ENCODE peak calls at places on chromosomes 12 and 14, in nine cellular contexts. One of them, this sample, is unnamed.

GRCh38 chr12:115570271-115570777 is 707.2 kb downstream of the MED13L start:
- DNase-seq in thoracic aorta: no peak
- DNase-seq in AG09309: peak; percentile 35
- DNase-seq in nephron progenitor cell: no peak
- DNase-seq in glutamatergic neuron: peak; percentile 38
- DNase-seq in astrocyte of the spinal cord: peak; percentile 52
- DNase-seq in CD8-positive, alpha-beta T cell: no peak
- DNase-seq in pancreas: no peak
- DNase-seq in endodermal cell: no peak
- DNase-seq in this sample: no peak

GRCh38 chr14:90426031-90426540 is 29.3 kb downstream of the CALM1 start:
- DNase-seq in glutamatergic neuron: no peak
- DNase-seq in nephron progenitor cell: no peak
- DNase-seq in AG09309: no peak
- DNase-seq in astrocyte of the spinal cord: no peak
- DNase-seq in endodermal cell: no peak
- DNase-seq in pancreas: no peak
- DNase-seq in CD8-positive, alpha-beta T cell: no peak
- DNase-seq in thoracic aorta: no peak
- DNase-seq in this sample: no peak

GRCh38 chr12:104697186-104697585 is 240.4 kb downstream of the CHST11 start:
- DNase-seq in endodermal cell: no peak
- DNase-seq in astrocyte of the spinal cord: no peak
- DNase-seq in glutamatergic neuron: no peak
- DNase-seq in CD8-positive, alpha-beta T cell: no peak
- DNase-seq in nephron progenitor cell: no peak
- DNase-seq in pancreas: no peak
- DNase-seq in AG09309: no peak
- DNase-seq in thoracic aorta: no peak
- DNase-seq in this sample: no peak

GRCh38 chr14:31950760-31951637 is 126.1 kb upstream of the ARHGAP5 start:
- DNase-seq in endodermal cell: peak; percentile 83
- DNase-seq in glutamatergic neuron: peak; percentile 62
- DNase-seq in AG09309: no peak
- DNase-seq in CD8-positive, alpha-beta T cell: no peak
- DNase-seq in astrocyte of the spinal cord: peak; percentile 61
- DNase-seq in thoracic aorta: no peak
- DNase-seq in pancreas: no peak
- DNase-seq in nephron progenitor cell: peak; percentile 67
- DNase-seq in this sample: peak; percentile 67

GRCh38 chr12:93419388-93420034 is 22.2 kb downstream of the UBE2N start:
- DNase-seq in endodermal cell: no peak
- DNase-seq in nephron progenitor cell: no peak
- DNase-seq in AG09309: peak; percentile 42
- DNase-seq in astrocyte of the spinal cord: peak; percentile 77
- DNase-seq in glutamatergic neuron: no peak
- DNase-seq in pancreas: no peak
- DNase-seq in CD8-positive, alpha-beta T cell: no peak
- DNase-seq in thoracic aorta: no peak
- DNase-seq in this sample: peak; percentile 49

GRCh38 chr12:5230151-5230550 is 186.5 kb downstream of the KCNA5 start:
- DNase-seq in nephron progenitor cell: no peak
- DNase-seq in pancreas: no peak
- DNase-seq in endodermal cell: no peak
- DNase-seq in glutamatergic neuron: no peak
- DNase-seq in astrocyte of the spinal cord: peak; percentile 63
- DNase-seq in AG09309: peak; percentile 52
- DNase-seq in CD8-positive, alpha-beta T cell: no peak
- DNase-seq in thoracic aorta: no peak
- DNase-seq in this sample: no peak

GRCh38 chr14:69043598-69044267 is 64.6 kb upstream of the ACTN1 start:
- DNase-seq in pancreas: peak; percentile 38
- DNase-seq in nephron progenitor cell: no peak
- DNase-seq in astrocyte of the spinal cord: peak; percentile 66
- DNase-seq in AG09309: no peak
- DNase-seq in thoracic aorta: no peak
- DNase-seq in endodermal cell: no peak
- DNase-seq in CD8-positive, alpha-beta T cell: no peak
- DNase-seq in glutamatergic neuron: no peak
- DNase-seq in this sample: peak; percentile 68

GRCh38 chr12:118315821-118316220 is 56.9 kb downstream of the TAOK3 start:
- DNase-seq in pancreas: no peak
- DNase-seq in AG09309: no peak
- DNase-seq in astrocyte of the spinal cord: no peak
- DNase-seq in thoracic aorta: no peak
- DNase-seq in endodermal cell: no peak
- DNase-seq in glutamatergic neuron: no peak
- DNase-seq in CD8-positive, alpha-beta T cell: no peak
- DNase-seq in nephron progenitor cell: no peak
- DNase-seq in this sample: no peak

GRCh38 chr14:93234798-93235197 is 27.7 kb downstream of the UBR7 start:
- DNase-seq in AG09309: peak; percentile 70
- DNase-seq in nephron progenitor cell: no peak
- DNase-seq in astrocyte of the spinal cord: peak; percentile 69
- DNase-seq in thoracic aorta: no peak
- DNase-seq in endodermal cell: no peak
- DNase-seq in pancreas: peak; percentile 23
- DNase-seq in CD8-positive, alpha-beta T cell: no peak
- DNase-seq in glutamatergic neuron: no peak
- DNase-seq in this sample: peak; percentile 66

GRCh38 chr12:62618948-62619347 is 152.3 kb downstream of the MON2 start:
- DNase-seq in CD8-positive, alpha-beta T cell: no peak
- DNase-seq in AG09309: no peak
- DNase-seq in endodermal cell: no peak
- DNase-seq in thoracic aorta: no peak
- DNase-seq in glutamatergic neuron: no peak
- DNase-seq in astrocyte of the spinal cord: no peak
- DNase-seq in pancreas: no peak
- DNase-seq in nephron progenitor cell: no peak
- DNase-seq in this sample: no peak

GRCh38 chr12:66072135-66072534 is 58.4 kb downstream of the LLPH start:
- DNase-seq in endodermal cell: no peak
- DNase-seq in thoracic aorta: no peak
- DNase-seq in pancreas: no peak
- DNase-seq in nephron progenitor cell: no peak
- DNase-seq in AG09309: no peak
- DNase-seq in astrocyte of the spinal cord: no peak
- DNase-seq in glutamatergic neuron: no peak
- DNase-seq in CD8-positive, alpha-beta T cell: no peak
- DNase-seq in this sample: no peak

GRCh38 chr14:69378274-69378673 is 19.8 kb downstream of the ERH start:
- DNase-seq in nephron progenitor cell: no peak
- DNase-seq in astrocyte of the spinal cord: no peak
- DNase-seq in endodermal cell: no peak
- DNase-seq in glutamatergic neuron: no peak
- DNase-seq in CD8-positive, alpha-beta T cell: no peak
- DNase-seq in AG09309: no peak
- DNase-seq in thoracic aorta: no peak
- DNase-seq in pancreas: no peak
- DNase-seq in this sample: no peak

DNA sequence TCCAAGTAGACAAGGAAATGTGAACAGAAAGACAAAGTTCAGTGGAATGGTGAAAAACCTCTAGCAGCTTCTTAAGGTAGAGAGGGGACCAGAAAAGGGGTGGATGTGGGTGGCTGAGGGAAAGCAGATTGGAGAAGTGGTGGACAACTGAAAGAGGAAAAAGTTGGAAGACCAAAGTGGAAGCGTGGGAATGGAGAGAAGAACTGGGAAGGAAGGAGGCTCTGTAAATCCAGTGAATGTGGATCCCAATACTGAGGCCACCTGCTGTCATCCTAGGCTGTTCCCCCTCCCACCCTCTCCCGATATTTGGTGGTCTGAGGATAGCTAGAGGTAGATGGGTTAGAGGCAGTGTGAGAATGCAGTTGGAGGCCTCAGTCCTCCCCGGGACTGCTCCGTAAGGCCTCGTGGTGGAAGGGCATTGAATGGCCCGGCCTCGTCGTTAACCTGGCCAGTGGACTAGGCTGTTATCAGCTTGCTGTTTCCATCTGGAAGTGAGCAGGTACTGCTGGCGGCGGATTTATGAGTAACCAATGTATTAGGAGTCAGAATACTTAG is 822 bp upstream of the POU6F1 start:
- DNase-seq in pancreas: peak; percentile 73
- DNase-seq in endodermal cell: peak; percentile 83
- DNase-seq in AG09309: no peak
- DNase-seq in astrocyte of the spinal cord: no peak
- DNase-seq in nephron progenitor cell: no peak
- DNase-seq in thoracic aorta: no peak
- DNase-seq in CD8-positive, alpha-beta T cell: no peak
- DNase-seq in glutamatergic neuron: no peak
- DNase-seq in this sample: no peak
- TF ChIP-seq CTCF in pancreas: no peak
- TF ChIP-seq CTCF in endodermal cell: peak; percentile 34
- TF ChIP-seq CTCF in AG09309: no peak
- TF ChIP-seq CTCF in astrocyte of the spinal cord: no peak
- TF ChIP-seq CTCF in nephron progenitor cell: no peak
- TF ChIP-seq CTCF in thoracic aorta: no peak
- TF ChIP-seq CTCF in CD8-positive, alpha-beta T cell: no peak
- TF ChIP-seq CTCF in glutamatergic neuron: no peak
- TF ChIP-seq CTCF in this sample: no peak

GRCh38 chr14:54025661-54026060 is 69.0 kb upstream of the BMP4 start:
- DNase-seq in AG09309: peak; percentile 3
- DNase-seq in nephron progenitor cell: no peak
- DNase-seq in astrocyte of the spinal cord: peak; percentile 31
- DNase-seq in thoracic aorta: no peak
- DNase-seq in pancreas: no peak
- DNase-seq in glutamatergic neuron: no peak
- DNase-seq in CD8-positive, alpha-beta T cell: no peak
- DNase-seq in endodermal cell: no peak
- DNase-seq in this sample: peak; percentile 65
- TF ChIP-seq CTCF in AG09309: peak; percentile 47
- TF ChIP-seq CTCF in nephron progenitor cell: no peak
- TF ChIP-seq CTCF in astrocyte of the spinal cord: peak; percentile 43
- TF ChIP-seq CTCF in thoracic aorta: no peak
- TF ChIP-seq CTCF in pancreas: no peak
- TF ChIP-seq CTCF in glutamatergic neuron: no peak
- TF ChIP-seq CTCF in CD8-positive, alpha-beta T cell: no peak
- TF ChIP-seq CTCF in endodermal cell: peak; percentile 65
- TF ChIP-seq CTCF in this sample: peak; percentile 36

GRCh38 chr14:44369401-44370123 is 137.5 kb downstream of the FSCB start:
- DNase-seq in thoracic aorta: no peak
- DNase-seq in endodermal cell: no peak
- DNase-seq in astrocyte of the spinal cord: no peak
- DNase-seq in glutamatergic neuron: no peak
- DNase-seq in CD8-positive, alpha-beta T cell: no peak
- DNase-seq in nephron progenitor cell: no peak
- DNase-seq in AG09309: no peak
- DNase-seq in pancreas: no peak
- DNase-seq in this sample: no peak
- TF ChIP-seq CTCF in thoracic aorta: no peak
- TF ChIP-seq CTCF in endodermal cell: peak; percentile 68
- TF ChIP-seq CTCF in astrocyte of the spinal cord: no peak
- TF ChIP-seq CTCF in glutamatergic neuron: no peak
- TF ChIP-seq CTCF in CD8-positive, alpha-beta T cell: no peak
- TF ChIP-seq CTCF in nephron progenitor cell: no peak
- TF ChIP-seq CTCF in AG09309: no peak
- TF ChIP-seq CTCF in pancreas: no peak
- TF ChIP-seq CTCF in this sample: no peak

GRCh38 chr12:3152892-3153291 is 75.7 kb downstream of the TSPAN9 start:
- DNase-seq in glutamatergic neuron: no peak
- DNase-seq in nephron progenitor cell: no peak
- DNase-seq in pancreas: no peak
- DNase-seq in CD8-positive, alpha-beta T cell: no peak
- DNase-seq in endodermal cell: no peak
- DNase-seq in astrocyte of the spinal cord: no peak
- DNase-seq in AG09309: no peak
- DNase-seq in thoracic aorta: no peak
- DNase-seq in this sample: no peak
- TF ChIP-seq CTCF in glutamatergic neuron: no peak
- TF ChIP-seq CTCF in nephron progenitor cell: no peak
- TF ChIP-seq CTCF in pancreas: no peak
- TF ChIP-seq CTCF in CD8-positive, alpha-beta T cell: no peak
- TF ChIP-seq CTCF in endodermal cell: no peak
- TF ChIP-seq CTCF in astrocyte of the spinal cord: no peak
- TF ChIP-seq CTCF in AG09309: no peak
- TF ChIP-seq CTCF in thoracic aorta: no peak
- TF ChIP-seq CTCF in this sample: no peak

GRCh38 chr12:132430838-132431826 is 58.8 kb upstream of the FBRSL1 start:
- DNase-seq in endodermal cell: no peak
- DNase-seq in AG09309: no peak
- DNase-seq in thoracic aorta: no peak
- DNase-seq in astrocyte of the spinal cord: no peak
- DNase-seq in nephron progenitor cell: no peak
- DNase-seq in pancreas: peak; percentile 62
- DNase-seq in glutamatergic neuron: no peak
- DNase-seq in CD8-positive, alpha-beta T cell: no peak
- DNase-seq in this sample: no peak

GRCh38 chr12:132429122-132429931 is 60.6 kb upstream of the FBRSL1 start:
- DNase-seq in AG09309: no peak
- DNase-seq in thoracic aorta: no peak
- DNase-seq in pancreas: peak; percentile 93
- DNase-seq in endodermal cell: peak; percentile 85
- DNase-seq in nephron progenitor cell: no peak
- DNase-seq in CD8-positive, alpha-beta T cell: no peak
- DNase-seq in glutamatergic neuron: peak; percentile 53
- DNase-seq in astrocyte of the spinal cord: no peak
- DNase-seq in this sample: no peak

GRCh38 chr12:132427999-132428871 is 61.7 kb upstream of the FBRSL1 start:
- DNase-seq in AG09309: no peak
- DNase-seq in thoracic aorta: no peak
- DNase-seq in pancreas: peak; percentile 74
- DNase-seq in glutamatergic neuron: peak; percentile 52
- DNase-seq in endodermal cell: peak; percentile 73
- DNase-seq in CD8-positive, alpha-beta T cell: no peak
- DNase-seq in nephron progenitor cell: no peak
- DNase-seq in astrocyte of the spinal cord: no peak
- DNase-seq in this sample: no peak

GRCh38 chr12:132428872-132429121 is 61.2 kb upstream of the FBRSL1 start:
- DNase-seq in astrocyte of the spinal cord: no peak
- DNase-seq in CD8-positive, alpha-beta T cell: no peak
- DNase-seq in endodermal cell: peak; percentile 74
- DNase-seq in thoracic aorta: no peak
- DNase-seq in glutamatergic neuron: peak; percentile 44
- DNase-seq in nephron progenitor cell: no peak
- DNase-seq in pancreas: no peak
- DNase-seq in AG09309: no peak
- DNase-seq in this sample: peak; percentile 18

GRCh38 chr12:132429932-132430643 is 59.9 kb upstream of the FBRSL1 start:
- DNase-seq in thoracic aorta: no peak
- DNase-seq in pancreas: peak; percentile 85
- DNase-seq in CD8-positive, alpha-beta T cell: peak; percentile 84
- DNase-seq in astrocyte of the spinal cord: no peak
- DNase-seq in nephron progenitor cell: peak; percentile 46
- DNase-seq in glutamatergic neuron: peak; percentile 80
- DNase-seq in AG09309: no peak
- DNase-seq in endodermal cell: peak; percentile 92
- DNase-seq in this sample: peak; percentile 36
- TF ChIP-seq CTCF in thoracic aorta: no peak
- TF ChIP-seq CTCF in pancreas: no peak
- TF ChIP-seq CTCF in CD8-positive, alpha-beta T cell: no peak
- TF ChIP-seq CTCF in astrocyte of the spinal cord: no peak
- TF ChIP-seq CTCF in nephron progenitor cell: no peak
- TF ChIP-seq CTCF in glutamatergic neuron: no peak
- TF ChIP-seq CTCF in AG09309: no peak
- TF ChIP-seq CTCF in endodermal cell: no peak
- TF ChIP-seq CTCF in this sample: no peak

GRCh38 chr14:45633220-45633984 is 380.4 kb upstream of the MIS18BP1 start:
- DNase-seq in CD8-positive, alpha-beta T cell: no peak
- DNase-seq in AG09309: no peak
- DNase-seq in glutamatergic neuron: no peak
- DNase-seq in thoracic aorta: no peak
- DNase-seq in pancreas: no peak
- DNase-seq in endodermal cell: no peak
- DNase-seq in astrocyte of the spinal cord: no peak
- DNase-seq in nephron progenitor cell: no peak
- DNase-seq in this sample: no peak
- TF ChIP-seq CTCF in CD8-positive, alpha-beta T cell: no peak
- TF ChIP-seq CTCF in AG09309: no peak
- TF ChIP-seq CTCF in glutamatergic neuron: no peak
- TF ChIP-seq CTCF in thoracic aorta: no peak
- TF ChIP-seq CTCF in pancreas: no peak
- TF ChIP-seq CTCF in endodermal cell: no peak
- TF ChIP-seq CTCF in astrocyte of the spinal cord: no peak
- TF ChIP-seq CTCF in nephron progenitor cell: no peak
- TF ChIP-seq CTCF in this sample: no peak

GRCh38 chr12:42372154-42372791 is 46.3 kb downstream of the PPHLN1 start:
- DNase-seq in pancreas: no peak
- DNase-seq in glutamatergic neuron: no peak
- DNase-seq in astrocyte of the spinal cord: peak; percentile 28
- DNase-seq in nephron progenitor cell: peak; percentile 16
- DNase-seq in thoracic aorta: no peak
- DNase-seq in endodermal cell: peak; percentile 62
- DNase-seq in AG09309: peak; percentile 3
- DNase-seq in CD8-positive, alpha-beta T cell: no peak
- DNase-seq in this sample: peak; percentile 65
- TF ChIP-seq CTCF in pancreas: peak; percentile 54
- TF ChIP-seq CTCF in glutamatergic neuron: peak; percentile 65
- TF ChIP-seq CTCF in astrocyte of the spinal cord: peak; percentile 71
- TF ChIP-seq CTCF in nephron progenitor cell: peak; percentile 73
- TF ChIP-seq CTCF in thoracic aorta: peak; percentile 71
- TF ChIP-seq CTCF in endodermal cell: peak; percentile 87
- TF ChIP-seq CTCF in AG09309: peak; percentile 72
- TF ChIP-seq CTCF in CD8-positive, alpha-beta T cell: peak; percentile 72
- TF ChIP-seq CTCF in this sample: peak; percentile 75